ENCODE peak calls at places on chromosome X, in seven cellular contexts. One of them, this sample, is unnamed.
A peak's percentile ranks its signal among the peaks of the same experiment; 100 is the strongest.

GRCh38 chrX:71253253-71254091 is 468 bp downstream of the ZMYM3 start:
- DNase-seq in GM13977: peak; percentile 56
- DNase-seq in naive thymus-derived CD8-positive, alpha-beta T cell: peak; percentile 14
- DNase-seq in sciatic nerve: no peak
- DNase-seq in activated T-cell treated with anti-CD3 and anti-CD28 coated beads for 48 hours: peak; percentile 35
- DNase-seq in NCI-H1092 treated with DMSO at 0.1 percent for 48 hours: peak; percentile 19
- DNase-seq in PC-9: peak; percentile 53
- DNase-seq in this sample: peak; percentile 57

GRCh38 chrX:2928127-2928582 is 984 bp downstream of the ARSD start:
- DNase-seq in GM13977: no peak
- DNase-seq in NCI-H1092 treated with DMSO at 0.1 percent for 48 hours: no peak
- DNase-seq in sciatic nerve: peak; percentile 81
- DNase-seq in PC-9: no peak
- DNase-seq in activated T-cell treated with anti-CD3 and anti-CD28 coated beads for 48 hours: no peak
- DNase-seq in naive thymus-derived CD8-positive, alpha-beta T cell: peak; percentile 10
- DNase-seq in this sample: no peak

GRCh38 chrX:136065044-136065671 is 79.9 kb downstream of the SLC9A6 start:
- DNase-seq in GM13977: no peak
- DNase-seq in NCI-H1092 treated with DMSO at 0.1 percent for 48 hours: no peak
- DNase-seq in naive thymus-derived CD8-positive, alpha-beta T cell: peak; percentile 74
- DNase-seq in activated T-cell treated with anti-CD3 and anti-CD28 coated beads for 48 hours: no peak
- DNase-seq in sciatic nerve: peak; percentile 62
- DNase-seq in PC-9: peak; percentile 16
- DNase-seq in this sample: peak; percentile 24

GRCh38 chrX:18994713-18995112 is 10.8 kb upstream of the PHKA2 start:
- DNase-seq in NCI-H1092 treated with DMSO at 0.1 percent for 48 hours: no peak
- DNase-seq in naive thymus-derived CD8-positive, alpha-beta T cell: no peak
- DNase-seq in GM13977: no peak
- DNase-seq in activated T-cell treated with anti-CD3 and anti-CD28 coated beads for 48 hours: no peak
- DNase-seq in PC-9: no peak
- DNase-seq in sciatic nerve: no peak
- DNase-seq in this sample: no peak

GRCh38 chrX:84415155-84415554 is 87.1 kb downstream of the HDX start:
- DNase-seq in sciatic nerve: no peak
- DNase-seq in activated T-cell treated with anti-CD3 and anti-CD28 coated beads for 48 hours: no peak
- DNase-seq in GM13977: no peak
- DNase-seq in NCI-H1092 treated with DMSO at 0.1 percent for 48 hours: no peak
- DNase-seq in naive thymus-derived CD8-positive, alpha-beta T cell: no peak
- DNase-seq in PC-9: no peak
- DNase-seq in this sample: no peak

GRCh38 chrX:124518888-124519287 is 172.5 kb downstream of the SH2D1A start:
- DNase-seq in sciatic nerve: no peak
- DNase-seq in naive thymus-derived CD8-positive, alpha-beta T cell: no peak
- DNase-seq in NCI-H1092 treated with DMSO at 0.1 percent for 48 hours: no peak
- DNase-seq in PC-9: no peak
- DNase-seq in GM13977: no peak
- DNase-seq in activated T-cell treated with anti-CD3 and anti-CD28 coated beads for 48 hours: no peak
- DNase-seq in this sample: no peak

GRCh38 chrX:21683910-21684309 is 25.8 kb upstream of the KLHL34 start:
- DNase-seq in NCI-H1092 treated with DMSO at 0.1 percent for 48 hours: no peak
- DNase-seq in activated T-cell treated with anti-CD3 and anti-CD28 coated beads for 48 hours: no peak
- DNase-seq in naive thymus-derived CD8-positive, alpha-beta T cell: no peak
- DNase-seq in GM13977: no peak
- DNase-seq in PC-9: no peak
- DNase-seq in sciatic nerve: no peak
- DNase-seq in this sample: no peak

GRCh38 chrX:102976793-102977495 is 39.9 kb downstream of the RAB40AL start:
- DNase-seq in PC-9: peak; percentile 51
- DNase-seq in naive thymus-derived CD8-positive, alpha-beta T cell: no peak
- DNase-seq in activated T-cell treated with anti-CD3 and anti-CD28 coated beads for 48 hours: no peak
- DNase-seq in NCI-H1092 treated with DMSO at 0.1 percent for 48 hours: no peak
- DNase-seq in GM13977: no peak
- DNase-seq in sciatic nerve: no peak
- DNase-seq in this sample: no peak

GRCh38 chrX:9876205-9876604 is 90.0 kb downstream of the SHROOM2 start:
- DNase-seq in sciatic nerve: no peak
- DNase-seq in activated T-cell treated with anti-CD3 and anti-CD28 coated beads for 48 hours: no peak
- DNase-seq in PC-9: no peak
- DNase-seq in GM13977: no peak
- DNase-seq in NCI-H1092 treated with DMSO at 0.1 percent for 48 hours: no peak
- DNase-seq in naive thymus-derived CD8-positive, alpha-beta T cell: peak; percentile 6
- DNase-seq in this sample: no peak

GRCh38 chrX:150899191-150899757 is 806 bp upstream of the CD99L2 start:
- DNase-seq in sciatic nerve: peak; percentile 68
- DNase-seq in activated T-cell treated with anti-CD3 and anti-CD28 coated beads for 48 hours: peak; percentile 12
- DNase-seq in PC-9: peak; percentile 31
- DNase-seq in NCI-H1092 treated with DMSO at 0.1 percent for 48 hours: peak; percentile 55
- DNase-seq in naive thymus-derived CD8-positive, alpha-beta T cell: peak; percentile 32
- DNase-seq in GM13977: peak; percentile 31
- DNase-seq in this sample: peak; percentile 26

GRCh38 chrX:581066-581465 is 49.5 kb upstream of the SHOX start:
- DNase-seq in NCI-H1092 treated with DMSO at 0.1 percent for 48 hours: no peak
- DNase-seq in GM13977: no peak
- DNase-seq in activated T-cell treated with anti-CD3 and anti-CD28 coated beads for 48 hours: no peak
- DNase-seq in sciatic nerve: no peak
- DNase-seq in naive thymus-derived CD8-positive, alpha-beta T cell: no peak
- DNase-seq in PC-9: no peak
- DNase-seq in this sample: no peak

GRCh38 chrX:16023790-16024734 is 99.3 kb upstream of the GRPR start:
- DNase-seq in sciatic nerve: no peak
- DNase-seq in NCI-H1092 treated with DMSO at 0.1 percent for 48 hours: no peak
- DNase-seq in naive thymus-derived CD8-positive, alpha-beta T cell: no peak
- DNase-seq in activated T-cell treated with anti-CD3 and anti-CD28 coated beads for 48 hours: no peak
- DNase-seq in GM13977: peak; percentile 53
- DNase-seq in PC-9: peak; percentile 18
- DNase-seq in this sample: no peak

GRCh38 chrX:20313889-20314288 is 47.2 kb upstream of the RPS6KA3 start:
- DNase-seq in activated T-cell treated with anti-CD3 and anti-CD28 coated beads for 48 hours: no peak
- DNase-seq in naive thymus-derived CD8-positive, alpha-beta T cell: no peak
- DNase-seq in sciatic nerve: no peak
- DNase-seq in NCI-H1092 treated with DMSO at 0.1 percent for 48 hours: no peak
- DNase-seq in GM13977: no peak
- DNase-seq in PC-9: no peak
- DNase-seq in this sample: no peak

GRCh38 chrX:9310596-9310995 is 154.3 kb upstream of the TBL1X start:
- DNase-seq in activated T-cell treated with anti-CD3 and anti-CD28 coated beads for 48 hours: no peak
- DNase-seq in naive thymus-derived CD8-positive, alpha-beta T cell: no peak
- DNase-seq in sciatic nerve: no peak
- DNase-seq in NCI-H1092 treated with DMSO at 0.1 percent for 48 hours: no peak
- DNase-seq in GM13977: no peak
- DNase-seq in PC-9: no peak
- DNase-seq in this sample: no peak

GRCh38 chrX:116272328-116272727 is 101.8 kb downstream of the AGTR2 start:
- DNase-seq in PC-9: peak; percentile 61
- DNase-seq in activated T-cell treated with anti-CD3 and anti-CD28 coated beads for 48 hours: no peak
- DNase-seq in naive thymus-derived CD8-positive, alpha-beta T cell: no peak
- DNase-seq in sciatic nerve: no peak
- DNase-seq in GM13977: no peak
- DNase-seq in NCI-H1092 treated with DMSO at 0.1 percent for 48 hours: no peak
- DNase-seq in this sample: no peak

GRCh38 chrX:66635360-66635759 is 3.5 kb downstream of the EDA2R start:
- DNase-seq in naive thymus-derived CD8-positive, alpha-beta T cell: no peak
- DNase-seq in activated T-cell treated with anti-CD3 and anti-CD28 coated beads for 48 hours: no peak
- DNase-seq in sciatic nerve: no peak
- DNase-seq in GM13977: no peak
- DNase-seq in NCI-H1092 treated with DMSO at 0.1 percent for 48 hours: no peak
- DNase-seq in PC-9: no peak
- DNase-seq in this sample: no peak

GRCh38 chrX:154531626-154532025 is 15.0 kb downstream of the G6PD start:
- DNase-seq in activated T-cell treated with anti-CD3 and anti-CD28 coated beads for 48 hours: no peak
- DNase-seq in naive thymus-derived CD8-positive, alpha-beta T cell: no peak
- DNase-seq in GM13977: no peak
- DNase-seq in NCI-H1092 treated with DMSO at 0.1 percent for 48 hours: no peak
- DNase-seq in sciatic nerve: no peak
- DNase-seq in PC-9: peak; percentile 84
- DNase-seq in this sample: no peak

GRCh38 chrX:153953342-153953830 is 8.9 kb upstream of the RENBP start:
- DNase-seq in NCI-H1092 treated with DMSO at 0.1 percent for 48 hours: peak; percentile 55
- DNase-seq in PC-9: peak; percentile 70
- DNase-seq in GM13977: peak; percentile 91
- DNase-seq in activated T-cell treated with anti-CD3 and anti-CD28 coated beads for 48 hours: peak; percentile 66
- DNase-seq in naive thymus-derived CD8-positive, alpha-beta T cell: peak; percentile 82
- DNase-seq in sciatic nerve: peak; percentile 86
- DNase-seq in this sample: peak; percentile 83

GRCh38 chrX:132497432-132497831 is 8.6 kb upstream of the MBNL3 start:
- DNase-seq in NCI-H1092 treated with DMSO at 0.1 percent for 48 hours: no peak
- DNase-seq in GM13977: no peak
- DNase-seq in activated T-cell treated with anti-CD3 and anti-CD28 coated beads for 48 hours: no peak
- DNase-seq in naive thymus-derived CD8-positive, alpha-beta T cell: no peak
- DNase-seq in PC-9: no peak
- DNase-seq in sciatic nerve: no peak
- DNase-seq in this sample: no peak

GRCh38 chrX:141176586-141177451 is at the start of gene LDOC1:
- DNase-seq in GM13977: no peak
- DNase-seq in PC-9: peak; percentile 75
- DNase-seq in sciatic nerve: peak; percentile 88
- DNase-seq in NCI-H1092 treated with DMSO at 0.1 percent for 48 hours: peak; percentile 67
- DNase-seq in naive thymus-derived CD8-positive, alpha-beta T cell: peak; percentile 54
- DNase-seq in activated T-cell treated with anti-CD3 and anti-CD28 coated beads for 48 hours: peak; percentile 64
- DNase-seq in this sample: peak; percentile 91

This sample was measured in D341Med.